ENCODE peak calls at places on chromosomes 7 and 10, in four cellular contexts. K is brain microvascular endothelial cell, U is lung, X is pancreas. C is an unnamed sample.

GRCh38 chr10:130045091-130045652 is 65.5 kb downstream of the C10orf143 start:
- DNase-seq in K (no peak), U (no peak), X (no peak), C (no peak)

GRCh38 chr10:70192325-70192966 is 22.1 kb upstream of the SAR1A start:
- DNase-seq in K (no peak), U (no peak), X (no peak), C (no peak)

GRCh38 chr7:100680589-100681271 is 7.2 kb downstream of the GNB2 start:
- DNase-seq in K (no peak), U (no peak), X (no peak), C (no peak)

GRCh38 chr10:77770081-77770867 is 132.7 kb upstream of the KCNMA1 start:
- DNase-seq in K (no peak), U (no peak), X (no peak), C (no peak)

GRCh38 chr7:95596183-95597135 is at the start of gene PDK4:
- DNase-seq in K (peak), U (peak), X (peak), C (no peak)

GRCh38 chr7:53398566-53398965 is 363.1 kb downstream of the POM121L12 start:
- DNase-seq in K (no peak), U (no peak), X (no peak), C (no peak)

GRCh38 chr10:30491204-30491603 is 57.2 kb downstream of the MAP3K8 start:
- DNase-seq in K (no peak), U (no peak), X (no peak), C (no peak)

GRCh38 chr7:11923376-11923922 is 91.5 kb upstream of the THSD7A start:
- DNase-seq in K (no peak), U (no peak), X (no peak), C (no peak)

GRCh38 chr10:86017841-86018734 is 348.5 kb downstream of the GRID1 start:
- DNase-seq in K (no peak), U (peak), X (peak), C (no peak)

GRCh38 chr10:59678884-59679301 is 30.8 kb downstream of the SLC16A9 start:
- DNase-seq in K (no peak), U (no peak), X (no peak), C (no peak)

GRCh38 chr10:5752301-5752871 is 60.8 kb downstream of the GDI2 start:
- DNase-seq in K (no peak), U (no peak), X (no peak), C (no peak)

GRCh38 chr10:129942936-129943724 is 20.9 kb downstream of the EBF3 start:
- DNase-seq in K (no peak), U (no peak), X (no peak), C (no peak)

GRCh38 chr7:93715234-93715633 is 140.7 kb upstream of the CALCR start:
- DNase-seq in K (peak), U (peak), X (peak), C (no peak)

GRCh38 chr10:1095498-1095897 is 39.3 kb downstream of the WDR37 start:
- DNase-seq in K (no peak), U (no peak), X (peak), C (no peak)

GRCh38 chr7:69817096-69817495 is 218.8 kb downstream of the AUTS2 start:
- DNase-seq in K (no peak), U (no peak), X (no peak), C (no peak)

GRCh38 chr7:105682331-105683070 is 101.2 kb upstream of the EFCAB10 start:
- DNase-seq in K (no peak), U (no peak), X (no peak), C (no peak)

GRCh38 chr10:77504870-77505257 is 132.7 kb downstream of the KCNMA1 start:
- DNase-seq in K (peak), U (peak), X (peak), C (no peak)

GRCh38 chr7:11539853-11540252 is 292.1 kb downstream of the THSD7A start:
- DNase-seq in K (no peak), U (no peak), X (no peak), C (no peak)

GRCh38 chr7:70322786-70323185 is 724.5 kb downstream of the AUTS2 start:
- DNase-seq in K (no peak), U (no peak), X (no peak), C (no peak)

GRCh38 chr7:158325530-158326381 is 261.9 kb downstream of the PTPRN2 start:
- DNase-seq in K (peak), U (no peak), X (no peak), C (no peak)

GRCh38 chr7:74282748-74283459 is 6.3 kb upstream of the CLIP2 start:
- DNase-seq in K (no peak), U (no peak), X (no peak), C (no peak)

GRCh38 chr10:17981766-17982380 is 30.2 kb downstream of the SLC39A12 start:
- DNase-seq in K (peak), U (no peak), X (no peak), C (no peak)

GRCh38 chr10:50416181-50416824 is 165.0 kb upstream of the ASAH2 start:
- DNase-seq in K (peak), U (no peak), X (no peak), C (no peak)

GRCh38 chr7:54995631-54996340 is 23.0 kb upstream of the EGFR start:
- DNase-seq in K (peak), U (no peak), X (no peak), C (no peak)

GRCh38 chr7:149873074-149873967 is 448 bp upstream of the ATP6V0E2 start:
- DNase-seq in K (peak), U (peak), X (peak), C (peak)

GRCh38 chr7:51369746-51370145 is 53.1 kb upstream of the COBL start:
- DNase-seq in K (peak), U (no peak), X (no peak), C (no peak)

GRCh38 chr10:85259908-85260307 is 931.5 kb downstream of the CCSER2 start:
- DNase-seq in K (no peak), U (no peak), X (no peak), C (no peak)

GRCh38 chr7:130912910-130913720 is 179.1 kb upstream of the KLF14 start:
- DNase-seq in K (peak), U (peak), X (no peak), C (peak)

GRCh38 chr7:148501707-148502139 is 88.8 kb upstream of the C7orf33 start:
- DNase-seq in K (no peak), U (no peak), X (no peak), C (no peak)

GRCh38 chr10:85008493-85009181 is 680.2 kb downstream of the CCSER2 start:
- DNase-seq in K (no peak), U (peak), X (no peak), C (no peak)

GRCh38 chr10:4939224-4940072 is 23.8 kb upstream of the AKR1C1 start:
- DNase-seq in K (no peak), U (no peak), X (no peak), C (no peak)

GRCh38 chr7:65269150-65269856 is 104.4 kb upstream of the ZNF92 start:
- DNase-seq in K (peak), U (no peak), X (no peak), C (no peak)

GRCh38 chr7:26197153-26198115 is 3.1 kb downstream of the HNRNPA2B1 start:
- DNase-seq in K (no peak), U (no peak), X (no peak), C (no peak)

GRCh38 chr10:66940950-66941349 is 15.1 kb downstream of the LRRTM3 start:
- DNase-seq in K (no peak), U (no peak), X (no peak), C (no peak)

GRCh38 chr7:149830997-149831729 is 7.0 kb upstream of the ZNF862 start:
- DNase-seq in K (no peak), U (no peak), X (peak), C (no peak)

GRCh38 chr7:152959610-152960009 is 200.1 kb downstream of the ACTR3B start:
- DNase-seq in K (no peak), U (no peak), X (no peak), C (no peak)
- TF ChIP-seq CTCF in K (no peak), U (no peak), X (no peak), C (no peak)

GRCh38 chr10:75540357-75541335 is 109.2 kb downstream of the LRMDA start:
- DNase-seq in K (no peak), U (no peak), X (no peak), C (no peak)
- TF ChIP-seq CTCF in K (no peak), U (no peak), X (no peak), C (no peak)

GRCh38 chr10:100976906-100977305 is 7.6 kb downstream of the SEMA4G start:
- DNase-seq in K (no peak), U (no peak), X (no peak), C (no peak)
- TF ChIP-seq CTCF in K (no peak), U (no peak), X (no peak), C (no peak)

GRCh38 chr10:83736008-83736407 is 403.3 kb upstream of the GHITM start:
- DNase-seq in K (no peak), U (no peak), X (no peak), C (no peak)
- TF ChIP-seq CTCF in K (no peak), U (no peak), X (no peak), C (no peak)

C was measured in CD8-positive, alpha-beta T cell.